ENCODE peak calls at places on chromosomes 7 and 10, in ten cellular contexts. K, Y, A, M, E, F, G, U, I and O are unnamed samples.

GRCh38 chr10:23191764-23192395 is at the start of gene PTF1A:
- DNase-seq in A (no peak), Y (no peak), K (no peak), I (no peak), M (no peak), F (no peak), G (no peak), E (peak; percentile 83), U (no peak), O (peak; percentile 54)

GRCh38 chr7:108454674-108455523 is 1.3 kb downstream of the NRCAM start:
- DNase-seq in F (no peak), E (peak; percentile 80), A (no peak), U (peak; percentile 29), Y (peak; percentile 89), K (no peak), I (peak; percentile 49), G (no peak), M (peak; percentile 41), O (peak; percentile 70)

GRCh38 chr10:27646194-27646593 is 99.4 kb downstream of the MKX start:
- DNase-seq in I (no peak), G (no peak), F (no peak), M (no peak), K (no peak), A (no peak), Y (no peak), E (no peak), U (no peak), O (no peak)

GRCh38 chr7:82114237-82114636 is 329.3 kb downstream of the CACNA2D1 start:
- DNase-seq in F (no peak), I (no peak), U (no peak), K (no peak), G (no peak), M (no peak), A (no peak), E (no peak), Y (no peak), O (no peak)

GRCh38 chr10:12194752-12195271 is 879 bp downstream of the NUDT5 start:
- DNase-seq in G (peak; percentile 61), Y (no peak), I (peak; percentile 14), A (peak; percentile 50), E (peak; percentile 51), U (peak; percentile 34), M (no peak), K (peak; percentile 81), F (no peak), O (peak; percentile 40)

GRCh38 chr10:18955041-18955440 is 93.6 kb upstream of the MALRD1 start:
- DNase-seq in F (no peak), E (no peak), A (no peak), M (no peak), I (no peak), Y (no peak), K (no peak), U (no peak), G (no peak), O (no peak)

GRCh38 chr7:128919881-128920789 is 9.6 kb upstream of the KCP start:
- DNase-seq in F (no peak), Y (no peak), I (no peak), A (no peak), U (peak; percentile 46), G (no peak), E (peak; percentile 77), K (no peak), M (no peak), O (peak; percentile 59)

GRCh38 chr7:91082038-91082437 is 182.2 kb upstream of the FZD1 start:
- DNase-seq in F (no peak), G (no peak), E (no peak), A (no peak), Y (no peak), U (peak; percentile 53), I (no peak), K (no peak), M (no peak), O (no peak)

GRCh38 chr10:89653410-89653828 is 8.4 kb upstream of the PANK1 start:
- DNase-seq in E (no peak), M (no peak), G (no peak), F (no peak), K (no peak), I (no peak), A (no peak), Y (no peak), U (peak; percentile 93), O (no peak)